ENCODE peak calls at places on chromosomes 1 and 21, in ten cellular contexts. Q, A, D, Z, H, U, L, I, S and J are unnamed samples.
A peak's percentile ranks its signal among the peaks of the same experiment; 100 is the strongest.

GRCh38 chr1:54812801-54813478 is 11.8 kb upstream of the TTC22 start:
- DNase-seq in U (no peak), L (no peak), H (no peak), D (no peak), S (no peak), A (no peak), Z (no peak), I (peak; percentile 3), Q (no peak), J (no peak)

GRCh38 chr1:87046951-87047350 is 132.5 kb downstream of the HS2ST1 start:
- DNase-seq in I (no peak), Z (no peak), A (no peak), D (no peak), U (no peak), S (no peak), L (no peak), Q (no peak), H (no peak), J (no peak)

GRCh38 chr1:169487561-169487960 is 1.8 kb upstream of the SLC19A2 start:
- DNase-seq in Q (no peak), U (no peak), L (no peak), D (no peak), Z (no peak), H (no peak), A (no peak), S (no peak), I (no peak), J (no peak)

GRCh38 chr1:16145030-16145987 is 10.6 kb downstream of the EPHA2 start:
- DNase-seq in Q (peak; percentile 90), S (peak; percentile 90), D (peak; percentile 87), A (peak; percentile 94), U (peak; percentile 88), Z (peak; percentile 88), H (peak; percentile 85), I (peak; percentile 87), L (peak; percentile 70), J (peak; percentile 86)

GRCh38 chr1:86155061-86155806 is 1.3 kb downstream of the COL24A1 start:
- DNase-seq in I (peak; percentile 38), Q (peak; percentile 22), U (no peak), S (peak; percentile 14), D (no peak), Z (peak; percentile 41), L (no peak), H (no peak), A (peak; percentile 35), J (peak; percentile 13)

GRCh38 chr1:109314805-109315204 is 8.0 kb upstream of the MYBPHL start:
- DNase-seq in I (no peak), Q (no peak), L (no peak), S (no peak), H (no peak), A (peak; percentile 10), Z (peak; percentile 68), U (no peak), D (peak; percentile 4), J (no peak)

GRCh38 chr1:183834568-183834967 is 29.6 kb downstream of the RGL1 start:
- DNase-seq in Z (no peak), D (peak; percentile 50), H (no peak), U (no peak), L (peak; percentile 37), S (no peak), A (no peak), Q (no peak), I (no peak), J (no peak)

GRCh38 chr1:33377013-33377412 is 53.9 kb downstream of the PHC2 start:
- DNase-seq in Q (no peak), S (no peak), H (no peak), Z (no peak), D (no peak), U (no peak), L (no peak), I (no peak), A (no peak), J (peak; percentile 32)

GRCh38 chr1:36696261-36696940 is 213.7 kb upstream of the CSF3R start:
- DNase-seq in Z (no peak), Q (no peak), H (no peak), L (no peak), A (no peak), I (no peak), D (no peak), S (no peak), U (no peak), J (no peak)

DNA sequence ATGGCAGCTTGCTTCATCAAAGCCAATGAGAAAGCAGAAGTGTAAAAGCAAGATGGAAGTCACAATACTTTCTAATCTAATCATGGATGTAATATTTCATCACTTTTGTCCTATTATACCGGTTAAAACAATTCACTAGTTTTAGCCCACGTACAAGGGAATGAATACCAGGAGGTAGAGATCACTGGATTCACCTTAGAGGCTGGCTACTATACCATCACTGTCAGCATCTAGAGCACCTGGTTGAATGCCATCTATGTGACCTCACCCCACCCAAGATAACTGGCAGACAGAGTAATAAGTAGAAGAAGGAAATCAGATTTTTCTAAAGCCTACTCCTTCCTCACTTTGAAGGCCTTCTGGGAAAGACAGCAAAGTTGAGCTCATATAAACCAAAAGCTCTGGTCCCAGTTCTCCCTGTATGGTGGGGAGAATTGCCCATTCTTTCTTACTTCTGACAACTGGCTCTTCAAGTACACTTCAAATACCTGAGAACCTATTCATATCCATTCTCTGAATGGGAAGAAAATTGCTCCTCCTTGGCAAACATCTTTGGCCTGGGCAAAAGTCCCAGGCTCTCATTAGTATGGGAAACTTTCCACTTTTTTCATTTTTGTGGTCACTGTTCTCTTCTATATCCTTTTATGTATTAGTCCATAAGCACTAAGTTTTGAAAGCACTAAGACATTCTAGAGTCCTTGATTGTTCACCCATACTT is 24.8 kb downstream of the HSD3B1 start:
- DNase-seq in D (peak; percentile 63), S (no peak), H (no peak), A (peak; percentile 44), I (no peak), Q (no peak), U (no peak), Z (peak; percentile 9), L (no peak), J (no peak)
- H3K4me3 ChIP-seq in D (no peak overlapping the region), S (no peak overlapping the region), H (no peak overlapping the region), A (no peak overlapping the region), I (no peak overlapping the region), Q (no peak overlapping the region), U (no peak overlapping the region), Z (no peak overlapping the region), L (no peak overlapping the region), J (no peak overlapping the region)

GRCh38 chr21:37639756-37640155 is 273.2 kb downstream of the DYRK1A start:
- DNase-seq in U (no peak), I (no peak), S (no peak), Z (no peak), Q (no peak), A (no peak), L (no peak), D (no peak), H (no peak), J (no peak)

GRCh38 chr21:37647781-37648180 is 268.5 kb downstream of the KCNJ6 start:
- DNase-seq in I (no peak), L (no peak), Z (no peak), H (no peak), D (no peak), A (no peak), S (no peak), U (no peak), Q (no peak), J (peak; percentile 94)

GRCh38 chr21:37645848-37646247 is 270.4 kb downstream of the KCNJ6 start:
- DNase-seq in Z (no peak), S (no peak), I (no peak), U (no peak), A (no peak), D (no peak), Q (no peak), H (no peak), L (no peak), J (no peak)

GRCh38 chr21:37644666-37645065 is 271.6 kb downstream of the KCNJ6 start:
- DNase-seq in A (no peak), H (no peak), Q (no peak), I (no peak), Z (no peak), U (no peak), D (no peak), L (no peak), S (no peak), J (no peak)

DNA sequence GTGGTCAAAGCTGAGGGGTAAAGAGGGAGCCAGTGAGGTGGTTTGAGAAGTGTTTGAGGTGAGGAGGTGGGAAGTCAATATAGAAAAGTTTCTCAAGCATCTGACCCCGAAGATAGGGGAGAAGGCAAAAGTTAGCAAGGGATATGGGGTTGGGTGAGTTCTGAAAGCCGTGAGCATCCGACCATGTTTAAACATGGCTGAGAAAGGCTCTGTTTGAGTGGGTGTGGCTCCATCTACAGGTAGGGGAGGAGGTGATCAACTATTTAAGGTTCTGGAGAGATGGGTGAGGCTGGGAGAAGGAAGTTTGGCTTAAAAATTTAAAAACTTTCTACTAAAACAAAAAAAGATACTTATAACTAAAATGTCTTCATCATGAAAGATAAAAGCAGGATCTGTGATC is 273.8 kb downstream of the KCNJ6 start:
- DNase-seq in A (no peak), U (no peak), Z (peak; percentile 9), H (peak; percentile 37), D (no peak), S (no peak), L (no peak), Q (no peak), I (no peak), J (peak; percentile 72)
- TF ChIP-seq CTCF in A (peak; percentile 10), U (no peak), Z (peak; percentile 10), H (peak; percentile 18), D (no peak), S (no peak), L (no peak), Q (peak; percentile 36), I (no peak), J (peak; percentile 62)

DNA sequence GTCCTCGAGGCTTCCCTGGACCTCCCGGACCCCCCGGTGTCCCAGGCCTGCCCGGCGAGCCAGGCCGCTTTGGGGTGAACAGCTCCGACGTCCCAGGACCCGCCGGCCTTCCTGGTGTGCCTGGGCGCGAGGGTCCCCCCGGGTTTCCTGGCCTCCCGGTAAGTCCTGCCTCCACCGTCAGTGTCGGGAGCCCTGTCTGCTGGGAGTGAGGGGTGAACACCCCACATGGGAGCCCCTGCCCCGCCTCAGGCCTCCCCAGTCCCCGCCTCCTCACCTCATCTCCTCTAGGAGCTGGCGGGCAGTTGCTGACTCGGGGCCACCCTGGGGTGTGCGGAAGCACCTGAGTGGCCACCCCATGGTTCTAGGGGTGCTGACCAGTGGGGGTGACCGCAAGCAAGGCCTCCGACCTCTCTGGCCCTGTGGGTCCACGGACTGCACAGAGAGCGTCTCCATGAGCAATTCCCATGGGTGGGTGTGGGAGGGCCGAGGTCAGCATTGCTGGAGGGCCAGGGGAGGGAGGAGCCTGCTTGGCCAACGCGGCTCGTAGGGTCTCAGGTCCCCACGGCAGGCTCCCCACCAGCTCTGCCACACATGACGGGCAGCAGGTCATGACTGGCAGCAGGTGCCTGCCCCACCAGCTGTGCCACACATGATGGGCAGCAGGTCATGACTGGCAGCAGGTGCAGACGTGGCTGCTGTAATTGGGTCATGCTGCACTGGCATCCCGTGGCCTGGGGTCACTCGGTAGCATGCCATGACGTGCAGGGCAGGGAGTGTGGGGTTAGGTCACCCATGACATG is 61.3 kb downstream of the SLC19A1 start:
- DNase-seq in I (no peak), Z (no peak), A (no peak), L (no peak), S (no peak), H (no peak), U (no peak), Q (no peak), D (no peak), J (no peak)
- H3K4me3 ChIP-seq in I (no peak overlapping the region), Z (no peak overlapping the region), A (no peak overlapping the region), L (no peak overlapping the region), S (no peak overlapping the region), H (no peak overlapping the region), U (no peak overlapping the region), Q (no peak overlapping the region), D (no peak overlapping the region), J (no peak overlapping the region)

GRCh38 chr1:117795190-117795589 is 134.2 kb downstream of the GDAP2 start:
- DNase-seq in D (peak; percentile 95), S (no peak), Z (peak; percentile 55), H (no peak), Q (peak; percentile 31), L (no peak), I (no peak), U (no peak), A (peak; percentile 74), J (peak; percentile 90)
- TF ChIP-seq CTCF in D (peak; percentile 66), S (no peak), Z (peak; percentile 28), H (no peak), Q (peak; percentile 18), L (no peak), I (no peak), U (no peak), A (no peak), J (no peak)